ENCODE peak calls at places on chromosomes 16 and 17, in four cellular contexts. A, L, W and B are unnamed samples.

GRCh38 chr16:4879049-4879448 is 31.8 kb downstream of the UBN1 start:
- DNase-seq in A (no peak), L (no peak), W (no peak), B (no peak)

GRCh38 chr16:56734429-56734828 is 4.5 kb downstream of the NUP93 start:
- DNase-seq in A (no peak), L (no peak), W (peak), B (no peak)

GRCh38 chr16:14529010-14529669 is 100.9 kb downstream of the PARN start:
- DNase-seq in A (peak), L (peak), W (peak), B (peak)

GRCh38 chr17:37671813-37672544 is 28.7 kb upstream of the DDX52 start:
- DNase-seq in A (no peak), L (no peak), W (no peak), B (peak)

GRCh38 chr17:43832168-43832975 is 574 bp downstream of the MPP3 start:
- DNase-seq in A (peak), L (no peak), W (peak), B (peak)

GRCh38 chr17:34146440-34147043 is 108.5 kb upstream of the CCL2 start:
- DNase-seq in A (peak), L (no peak), W (peak), B (peak)

GRCh38 chr17:80270836-80271235 is 10.2 kb downstream of the RNF213 start:
- DNase-seq in A (peak), L (no peak), W (peak), B (peak)

GRCh38 chr16:28193530-28194423 is 18.0 kb downstream of the XPO6 start:
- DNase-seq in A (no peak), L (no peak), W (no peak), B (no peak)

GRCh38 chr17:35022536-35023063 is 40.9 kb downstream of the RFFL start:
- DNase-seq in A (no peak), L (no peak), W (no peak), B (peak)

GRCh38 chr16:52271088-52271487 is 275.9 kb downstream of the TOX3 start:
- DNase-seq in A (no peak), L (no peak), W (no peak), B (no peak)

GRCh38 chr16:67155305-67156145 is 4.2 kb downstream of the TRADD start:
- DNase-seq in A (peak), L (no peak), W (peak), B (peak)

GRCh38 chr16:55562936-55563335 is 3.5 kb upstream of the CAPNS2 start:
- DNase-seq in A (no peak), L (no peak), W (no peak), B (no peak)

GRCh38 chr16:6280055-6280454 is 1052.6 kb upstream of the RBFOX1 start:
- DNase-seq in A (no peak), L (no peak), W (no peak), B (no peak)

GRCh38 chr17:82767041-82767754 is 15.3 kb downstream of the TBCD start:
- DNase-seq in A (peak), L (no peak), W (peak), B (peak)

GRCh38 chr16:25501530-25502255 is 190.1 kb upstream of the HS3ST4 start:
- DNase-seq in A (no peak), L (no peak), W (no peak), B (no peak)

GRCh38 chr16:28304214-28304613 is 11.9 kb downstream of the SBK1 start:
- DNase-seq in A (peak), L (no peak), W (peak), B (peak)

GRCh38 chr16:89116341-89117238 is 22.9 kb downstream of the ACSF3 start:
- DNase-seq in A (no peak), L (no peak), W (no peak), B (no peak)

GRCh38 chr16:85065099-85065498 is 37.5 kb downstream of the KIAA0513 start:
- DNase-seq in A (no peak), L (no peak), W (no peak), B (no peak)

GRCh38 chr16:82609140-82609539 is 17.6 kb upstream of the CDH13 start:
- DNase-seq in A (no peak), L (no peak), W (no peak), B (no peak)

GRCh38 chr17:73784015-73784603 is 139.9 kb upstream of the SDK2 start:
- DNase-seq in A (no peak), L (no peak), W (no peak), B (no peak)
- TF ChIP-seq CREM in A (no peak), L (no peak), W (no peak), B (no peak)

DNA sequence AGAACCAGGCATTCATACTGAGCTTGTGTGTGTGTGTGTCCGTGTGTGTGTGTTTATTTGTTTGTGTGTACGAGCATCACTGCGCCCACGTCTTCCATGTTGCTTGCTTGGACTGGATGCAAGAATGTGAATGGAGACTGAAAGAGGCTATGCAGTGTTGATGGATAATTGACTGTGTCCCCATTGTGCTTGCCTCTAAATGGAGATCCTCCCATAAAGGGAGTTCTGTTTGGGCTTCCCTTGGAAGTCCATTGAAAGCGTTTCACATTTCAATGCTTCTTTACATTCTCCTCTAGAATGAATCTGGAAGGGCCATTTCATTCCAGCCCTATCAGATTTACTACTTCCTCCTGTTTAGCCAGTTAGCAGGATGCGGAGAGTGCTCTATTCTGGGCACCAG is 124.0 kb downstream of the GP2 start:
- DNase-seq in A (no peak), L (no peak), W (no peak), B (no peak)
- TF ChIP-seq CREB1 in A (no peak), L (no peak), W (no peak), B (no peak)

GRCh38 chr17:5773942-5774341 is 189.6 kb upstream of the NLRP1 start:
- DNase-seq in A (no peak), L (no peak), W (no peak), B (no peak)
- TF ChIP-seq CREM in A (no peak), L (no peak), W (no peak), B (no peak)

GRCh38 chr16:69110406-69110805 is 5.0 kb downstream of the HAS3 start:
- DNase-seq in A (no peak), L (no peak), W (no peak), B (no peak)
- TF ChIP-seq CREB1 in A (no peak), L (no peak), W (no peak), B (no peak)

GRCh38 chr17:49557204-49558024 is 18.3 kb upstream of the NXPH3 start:
- DNase-seq in A (peak), L (no peak), W (peak), B (peak)
- TF ChIP-seq CREM in A (no peak), L (no peak), W (no peak), B (no peak)

DNA sequence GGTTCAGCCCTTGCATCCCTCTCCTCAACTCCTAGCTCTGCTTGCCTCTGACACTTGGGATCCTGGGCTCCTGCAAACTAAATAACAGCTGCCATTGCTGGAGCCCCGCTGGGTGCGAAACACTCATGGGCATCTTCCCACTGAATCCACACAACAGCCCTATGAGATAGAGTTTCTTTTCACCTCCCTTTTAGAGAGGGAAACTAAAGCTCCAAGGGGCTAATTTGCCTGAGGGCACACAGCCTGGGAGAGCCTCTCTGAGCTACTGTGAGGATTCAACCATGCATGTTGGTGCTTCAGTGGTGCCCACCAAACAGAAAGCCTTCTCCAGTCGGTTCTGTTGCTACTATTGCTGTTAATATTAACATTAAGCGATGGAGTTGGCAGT is 4.0 kb downstream of the ACBD4 start:
- DNase-seq in A (no peak), L (no peak), W (no peak), B (no peak)
- TF ChIP-seq CREB1 in A (no peak), L (no peak), W (no peak), B (no peak)

GRCh38 chr16:47965439-47965838 is 190.4 kb downstream of the ABCC12 start:
- DNase-seq in A (no peak), L (no peak), W (no peak), B (no peak)
- TF ChIP-seq CREM in A (no peak), L (no peak), W (no peak), B (no peak)

GRCh38 chr17:64938925-64939474 is 19.7 kb upstream of the LRRC37A3 start:
- DNase-seq in A (peak), L (no peak), W (peak), B (peak)

GRCh38 chr17:64938290-64938689 is 19.0 kb upstream of the LRRC37A3 start:
- DNase-seq in A (no peak), L (no peak), W (no peak), B (no peak)

GRCh38 chr17:64941761-64942160 is 22.5 kb upstream of the LRRC37A3 start:
- DNase-seq in A (no peak), L (no peak), W (no peak), B (no peak)

GRCh38 chr17:64941045-64941444 is 21.8 kb upstream of the LRRC37A3 start:
- DNase-seq in A (no peak), L (no peak), W (no peak), B (no peak)

DNA sequence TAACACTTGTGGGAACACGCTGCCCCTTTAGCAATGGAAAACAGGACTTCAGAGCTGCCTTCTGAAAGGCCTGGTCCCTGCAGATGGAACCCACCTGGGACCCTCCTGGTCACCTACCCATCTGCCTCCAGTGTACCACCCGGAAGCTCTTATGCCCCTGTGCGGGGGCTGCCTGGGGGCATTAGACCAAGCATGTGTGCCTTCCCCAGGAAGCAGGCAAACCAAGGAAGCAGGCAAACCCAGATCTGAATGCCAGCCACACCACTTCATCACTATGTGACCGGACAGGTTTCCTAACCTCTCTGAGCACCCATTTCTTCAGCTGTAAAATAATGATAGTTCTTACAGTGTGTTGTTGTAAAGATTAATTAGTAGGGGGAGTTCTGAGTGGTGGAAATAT is 20.8 kb upstream of the LRRC37A3 start:
- DNase-seq in A (no peak), L (no peak), W (no peak), B (no peak)
- TF ChIP-seq CREB1 in A (no peak), L (no peak), W (no peak), B (no peak)